ENCODE peak calls at places on chromosomes 6 and 20, in seven cellular contexts. B is Right ventricle myocardium superior; N is A549; G is stimulated activated CD4-positive, alpha-beta T cell treated with anti-CD3 and anti-CD28 coated beads, Interleukin-4, amount 100 ng/mL, for 4 hours; Z is EL; R is CD4-positive, alpha-beta memory T cell; Q is LoVo. U is an unnamed sample.

GRCh38 chr20:18645196-18645745 is 57.4 kb downstream of the DTD1 start:
- DNase-seq in B (no peak), N (no peak), G (no peak), Z (no peak), R (no peak), Q (no peak), U (no peak)

GRCh38 chr20:47032969-47033578 is 138.4 kb downstream of the EYA2 start:
- DNase-seq in B (no peak), N (no peak), G (no peak), Z (no peak), R (no peak), Q (no peak), U (no peak)

GRCh38 chr6:72580281-72580940 is 41.5 kb upstream of the KCNQ5 start:
- DNase-seq in B (no peak), N (peak; percentile 19), G (no peak), Z (peak; percentile 88), R (no peak), Q (no peak), U (peak; percentile 40)

GRCh38 chr20:57654998-57655811 is 35.0 kb upstream of the ZBP1 start:
- DNase-seq in B (peak; percentile 33), N (peak; percentile 19), G (no peak), Z (no peak), R (no peak), Q (no peak), U (no peak)

GRCh38 chr6:111972714-111973678 is 80.9 kb upstream of the CCN6 start:
- DNase-seq in B (peak; percentile 63), N (peak; percentile 2), G (peak; percentile 76), Z (peak; percentile 95), R (peak; percentile 63), Q (peak; percentile 33), U (peak; percentile 55)

GRCh38 chr6:134170844-134171243 is 118.4 kb upstream of the SLC2A12 start:
- DNase-seq in B (no peak), N (no peak), G (no peak), Z (peak; percentile 45), R (no peak), Q (no peak), U (no peak)

GRCh38 chr6:73242001-73242400 is 16.7 kb upstream of the KHDC1L start:
- DNase-seq in B (no peak), N (no peak), G (no peak), Z (no peak), R (no peak), Q (no peak), U (no peak)

GRCh38 chr20:50336631-50337030 is 146.0 kb downstream of the CEBPB start:
- DNase-seq in B (no peak), N (no peak), G (no peak), Z (no peak), R (no peak), Q (no peak), U (no peak)

GRCh38 chr20:11919046-11919445 is 1.4 kb downstream of the BTBD3 start:
- DNase-seq in B (peak; percentile 54), N (no peak), G (no peak), Z (no peak), R (no peak), Q (no peak), U (no peak)

GRCh38 chr6:30452736-30453507 is 36.4 kb upstream of the HLA-E start:
- DNase-seq in B (no peak), N (no peak), G (no peak), Z (no peak), R (no peak), Q (no peak), U (no peak)

GRCh38 chr20:10741060-10741459 is 67.3 kb upstream of the JAG1 start:
- DNase-seq in B (peak; percentile 42), N (no peak), G (no peak), Z (no peak), R (no peak), Q (no peak), U (no peak)

GRCh38 chr6:168050861-168051586 is 28.0 kb downstream of the FRMD1 start:
- DNase-seq in B (peak; percentile 35), N (no peak), G (no peak), Z (no peak), R (no peak), Q (no peak), U (no peak)

GRCh38 chr6:8013763-8014162 is 50.4 kb downstream of the BLOC1S5 start:
- DNase-seq in B (no peak), N (no peak), G (no peak), Z (no peak), R (no peak), Q (no peak), U (no peak)

GRCh38 chr6:150417899-150418824 is 49.4 kb downstream of the IYD start:
- DNase-seq in B (no peak), N (peak; percentile 68), G (no peak), Z (peak; percentile 68), R (peak; percentile 47), Q (peak; percentile 90), U (peak; percentile 60)

GRCh38 chr6:136784910-136785746 is 7.1 kb downstream of the MAP3K5 start:
- DNase-seq in B (peak; percentile 74), N (no peak), G (peak; percentile 26), Z (no peak), R (peak; percentile 39), Q (no peak), U (no peak)

GRCh38 chr6:8047466-8048292 is 16.5 kb downstream of the BLOC1S5 start:
- DNase-seq in B (no peak), N (no peak), G (no peak), Z (no peak), R (no peak), Q (no peak), U (no peak)

GRCh38 chr6:36752187-36752885 is 54.7 kb downstream of the RAB44 start:
- DNase-seq in B (no peak), N (no peak), G (peak; percentile 26), Z (no peak), R (no peak), Q (no peak), U (no peak)

GRCh38 chr6:10437891-10438290 is 23.0 kb upstream of the TFAP2A start:
- DNase-seq in B (no peak), N (no peak), G (no peak), Z (no peak), R (no peak), Q (no peak), U (no peak)

GRCh38 chr6:119227377-119227776 is 122.2 kb downstream of the MAN1A1 start:
- DNase-seq in B (no peak), N (no peak), G (no peak), Z (no peak), R (no peak), Q (no peak), U (no peak)

GRCh38 chr20:41003143-41003932 is 25.3 kb upstream of the TOP1 start:
- DNase-seq in B (peak; percentile 60), N (peak; percentile 90), G (peak; percentile 73), Z (peak; percentile 99), R (peak; percentile 81), Q (peak; percentile 92), U (peak; percentile 96)

GRCh38 chr20:3689978-3690377 is 8.2 kb upstream of the ADAM33 start:
- DNase-seq in B (no peak), N (no peak), G (no peak), Z (no peak), R (no peak), Q (no peak), U (no peak)

GRCh38 chr6:131979515-131980337 is 28.6 kb upstream of the CCN2 start:
- DNase-seq in B (no peak), N (no peak), G (no peak), Z (peak; percentile 85), R (no peak), Q (no peak), U (peak; percentile 6)

GRCh38 chr6:128500017-128500416 is 20.4 kb downstream of the PTPRK start:
- DNase-seq in B (no peak), N (no peak), G (no peak), Z (peak; percentile 14), R (no peak), Q (peak; percentile 56), U (no peak)

GRCh38 chr6:130303436-130303835 is 62.4 kb upstream of the TMEM200A start:
- DNase-seq in B (no peak), N (no peak), G (no peak), Z (peak; percentile 58), R (no peak), Q (no peak), U (no peak)

GRCh38 chr20:2946988-2947961 is 74.0 kb downstream of the PTPRA start:
- DNase-seq in B (no peak), N (no peak), G (no peak), Z (no peak), R (no peak), Q (no peak), U (no peak)

GRCh38 chr6:55543633-55544309 is 35.2 kb downstream of the HMGCLL1 start:
- DNase-seq in B (no peak), N (no peak), G (no peak), Z (no peak), R (no peak), Q (no peak), U (no peak)

U was measured in HTR-8/SVneo.